ENCODE peak calls at places on chromosomes 11 and 22, in five cellular contexts. One of them, this sample, is unnamed.

GRCh38 chr11:61059260-61059752 is 43.0 kb upstream of the CD5 start:
- DNase-seq in WTC11: no peak
- DNase-seq in GM12878: no peak
- DNase-seq in H1: no peak
- DNase-seq in K562: no peak
- DNase-seq in this sample: no peak

GRCh38 chr11:35404397-35404775 is 15.0 kb downstream of the SLC1A2 start:
- DNase-seq in WTC11: peak; percentile 76
- DNase-seq in GM12878: no peak
- DNase-seq in H1: no peak
- DNase-seq in K562: peak; percentile 52
- DNase-seq in this sample: peak; percentile 18

GRCh38 chr11:68870470-68870869 is 28.8 kb upstream of the CPT1A start:
- DNase-seq in WTC11: no peak
- DNase-seq in GM12878: no peak
- DNase-seq in H1: no peak
- DNase-seq in K562: peak; percentile 29
- DNase-seq in this sample: no peak

GRCh38 chr11:83222499-83222898 is 29.0 kb downstream of the ANKRD42 start:
- DNase-seq in WTC11: no peak
- DNase-seq in GM12878: no peak
- DNase-seq in H1: no peak
- DNase-seq in K562: no peak
- DNase-seq in this sample: no peak

GRCh38 chr22:17919276-17920144 is 104.9 kb downstream of the MICAL3 start:
- DNase-seq in WTC11: no peak
- DNase-seq in GM12878: no peak
- DNase-seq in H1: no peak
- DNase-seq in K562: no peak
- DNase-seq in this sample: no peak

GRCh38 chr11:1358286-1358685 is 31.4 kb upstream of the BRSK2 start:
- DNase-seq in WTC11: no peak
- DNase-seq in GM12878: no peak
- DNase-seq in H1: no peak
- DNase-seq in K562: no peak
- DNase-seq in this sample: no peak

GRCh38 chr22:21726650-21727049 is 8.9 kb downstream of the YPEL1 start:
- DNase-seq in WTC11: peak; percentile 72
- DNase-seq in GM12878: no peak
- DNase-seq in H1: peak; percentile 36
- DNase-seq in K562: peak; percentile 94
- DNase-seq in this sample: peak; percentile 57

GRCh38 chr11:69360606-69361005 is 66.7 kb downstream of the MYEOV start:
- DNase-seq in WTC11: no peak
- DNase-seq in GM12878: no peak
- DNase-seq in H1: no peak
- DNase-seq in K562: no peak
- DNase-seq in this sample: no peak

GRCh38 chr22:31951201-31952093 is 7.1 kb downstream of the YWHAH start:
- DNase-seq in WTC11: no peak
- DNase-seq in GM12878: no peak
- DNase-seq in H1: no peak
- DNase-seq in K562: no peak
- DNase-seq in this sample: no peak

GRCh38 chr22:28882545-28882877 is 861 bp upstream of the ZNRF3 start:
- DNase-seq in WTC11: no peak
- DNase-seq in GM12878: no peak
- DNase-seq in H1: no peak
- DNase-seq in K562: peak; percentile 66
- DNase-seq in this sample: no peak

GRCh38 chr11:20544536-20545237 is 54.7 kb upstream of the SLC6A5 start:
- DNase-seq in WTC11: peak; percentile 18
- DNase-seq in GM12878: no peak
- DNase-seq in H1: no peak
- DNase-seq in K562: no peak
- DNase-seq in this sample: no peak

GRCh38 chr11:93646399-93646798 is 15.1 kb upstream of the CEP295 start:
- DNase-seq in WTC11: no peak
- DNase-seq in GM12878: no peak
- DNase-seq in H1: no peak
- DNase-seq in K562: no peak
- DNase-seq in this sample: no peak

GRCh38 chr22:50678218-50678650 is 5.6 kb downstream of the SHANK3 start:
- DNase-seq in WTC11: no peak
- DNase-seq in GM12878: no peak
- DNase-seq in H1: no peak
- DNase-seq in K562: no peak
- DNase-seq in this sample: no peak

GRCh38 chr11:102760355-102761035 is 19.9 kb downstream of the MMP10 start:
- DNase-seq in WTC11: no peak
- DNase-seq in GM12878: no peak
- DNase-seq in H1: no peak
- DNase-seq in K562: no peak
- DNase-seq in this sample: no peak

GRCh38 chr11:44572884-44573283 is 7.4 kb downstream of the CD82 start:
- DNase-seq in WTC11: peak; percentile 66
- DNase-seq in GM12878: no peak
- DNase-seq in H1: no peak
- DNase-seq in K562: no peak
- DNase-seq in this sample: no peak

GRCh38 chr22:20920881-20921203 is 3.6 kb downstream of the CRKL start:
- DNase-seq in WTC11: no peak
- DNase-seq in GM12878: no peak
- DNase-seq in H1: no peak
- DNase-seq in K562: no peak
- DNase-seq in this sample: no peak

GRCh38 chr11:70338594-70338993 is 59.7 kb upstream of the CTTN start:
- DNase-seq in WTC11: no peak
- DNase-seq in GM12878: no peak
- DNase-seq in H1: no peak
- DNase-seq in K562: no peak
- DNase-seq in this sample: no peak

GRCh38 chr11:11391796-11392195 is 38.7 kb upstream of the CSNK2A3 start:
- DNase-seq in WTC11: no peak
- DNase-seq in GM12878: no peak
- DNase-seq in H1: no peak
- DNase-seq in K562: no peak
- DNase-seq in this sample: no peak

GRCh38 chr22:44142421-44143116 is 38.2 kb upstream of the PARVG start:
- DNase-seq in WTC11: no peak
- DNase-seq in GM12878: no peak
- DNase-seq in H1: no peak
- DNase-seq in K562: no peak
- DNase-seq in this sample: no peak

DNA sequence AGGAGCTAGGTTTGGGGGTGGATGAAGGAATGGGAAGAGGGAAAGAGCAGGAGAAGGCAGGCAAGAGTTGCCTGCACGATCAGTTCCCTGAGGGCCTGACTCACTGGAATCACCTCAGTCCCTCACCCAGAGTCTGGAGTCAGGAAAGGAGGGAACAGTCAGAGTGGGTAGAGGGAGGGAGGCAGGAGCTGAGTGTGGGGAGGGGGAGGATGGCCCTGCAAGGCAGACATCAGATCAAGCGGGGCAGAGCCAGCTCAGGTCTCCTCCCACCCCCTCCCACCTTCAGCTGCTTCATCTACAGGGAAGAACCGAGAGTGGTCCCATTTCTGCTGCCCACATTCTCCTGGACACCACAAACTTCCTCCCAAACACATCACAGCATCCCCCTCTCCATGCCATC is 58.9 kb downstream of the PDE2A start:
- DNase-seq in WTC11: no peak
- DNase-seq in GM12878: no peak
- DNase-seq in H1: no peak
- DNase-seq in K562: no peak
- DNase-seq in this sample: no peak
- TF ChIP-seq MAX in WTC11: no peak
- TF ChIP-seq MAX in GM12878: no peak
- TF ChIP-seq MAX in H1: no peak
- TF ChIP-seq MAX in K562: no peak
- TF ChIP-seq MAX in this sample: no peak

DNA sequence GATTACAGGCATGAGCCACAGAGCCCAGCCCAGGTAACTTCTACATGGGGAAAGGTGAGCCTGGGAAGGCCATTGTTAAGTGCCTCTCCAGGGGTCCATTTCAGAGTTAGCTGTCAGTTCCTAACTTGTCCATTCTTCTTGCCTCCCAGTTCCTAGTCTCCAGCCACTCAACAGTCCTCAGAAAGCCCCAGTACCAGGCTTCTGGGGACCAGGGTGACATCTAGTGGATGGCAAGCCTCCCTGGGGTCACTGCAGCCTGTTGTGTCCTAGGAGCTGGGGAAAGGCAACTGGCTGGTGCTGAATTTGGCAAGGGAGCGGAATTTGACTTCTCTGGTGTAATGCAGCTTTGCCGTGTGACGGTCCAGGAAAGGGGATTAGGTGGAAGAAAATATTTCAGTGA is 2.1 kb downstream of the LGALS12 start:
- DNase-seq in WTC11: peak; percentile 68
- DNase-seq in GM12878: no peak
- DNase-seq in H1: peak; percentile 54
- DNase-seq in K562: peak; percentile 82
- DNase-seq in this sample: peak; percentile 64
- TF ChIP-seq ATF2 in WTC11: no peak
- TF ChIP-seq ATF2 in GM12878: no peak
- TF ChIP-seq ATF2 in H1: no peak
- TF ChIP-seq ATF2 in K562: no peak
- TF ChIP-seq ATF2 in this sample: no peak

GRCh38 chr11:130670200-130670599 is 221.8 kb downstream of the ADAMTS15 start:
- DNase-seq in WTC11: no peak
- DNase-seq in GM12878: no peak
- DNase-seq in H1: no peak
- DNase-seq in K562: no peak
- DNase-seq in this sample: no peak

GRCh38 chr11:130671801-130672700 is 223.6 kb downstream of the ADAMTS15 start:
- DNase-seq in WTC11: peak; percentile 23
- DNase-seq in GM12878: no peak
- DNase-seq in H1: no peak
- DNase-seq in K562: no peak
- DNase-seq in this sample: no peak

GRCh38 chr11:130668751-130669150 is 220.3 kb downstream of the ADAMTS15 start:
- DNase-seq in WTC11: no peak
- DNase-seq in GM12878: no peak
- DNase-seq in H1: no peak
- DNase-seq in K562: no peak
- DNase-seq in this sample: no peak

DNA sequence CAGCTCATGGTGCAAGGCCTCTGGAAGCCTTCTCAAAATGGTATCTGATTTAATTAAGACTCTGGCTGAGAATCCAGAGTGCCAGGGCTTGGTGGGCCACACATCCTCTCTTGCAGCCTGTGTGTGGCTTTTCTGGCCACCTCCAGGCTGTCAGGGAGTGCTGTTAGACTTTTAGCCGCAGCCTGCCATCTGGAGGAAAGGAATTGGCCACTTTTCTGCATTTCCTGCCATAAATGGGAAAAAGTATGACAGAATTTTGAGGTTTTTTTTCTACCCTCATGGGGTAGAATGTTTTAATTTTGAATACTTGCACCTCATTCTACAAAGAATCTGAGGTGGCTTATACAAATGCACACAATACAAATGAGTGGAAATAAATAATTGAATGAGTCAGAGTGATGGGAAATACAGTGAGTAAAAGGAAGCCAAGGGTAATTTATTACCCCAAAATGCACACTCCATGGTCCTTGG is 218.4 kb downstream of the ADAMTS15 start:
- DNase-seq in WTC11: no peak
- DNase-seq in GM12878: no peak
- DNase-seq in H1: no peak
- DNase-seq in K562: no peak
- DNase-seq in this sample: no peak
- TF ChIP-seq MAX in WTC11: no peak
- TF ChIP-seq MAX in GM12878: no peak
- TF ChIP-seq MAX in H1: no peak
- TF ChIP-seq MAX in K562: no peak
- TF ChIP-seq MAX in this sample: no peak

GRCh38 chr11:100925935-100926334 is 203.7 kb downstream of the PGR start:
- DNase-seq in WTC11: no peak
- DNase-seq in GM12878: peak; percentile 61
- DNase-seq in H1: no peak
- DNase-seq in K562: peak; percentile 21
- DNase-seq in this sample: no peak
- TF ChIP-seq ATF2 in WTC11: no peak
- TF ChIP-seq ATF2 in GM12878: peak; percentile 67
- TF ChIP-seq ATF2 in H1: no peak
- TF ChIP-seq ATF2 in K562: no peak
- TF ChIP-seq ATF2 in this sample: no peak

DNA sequence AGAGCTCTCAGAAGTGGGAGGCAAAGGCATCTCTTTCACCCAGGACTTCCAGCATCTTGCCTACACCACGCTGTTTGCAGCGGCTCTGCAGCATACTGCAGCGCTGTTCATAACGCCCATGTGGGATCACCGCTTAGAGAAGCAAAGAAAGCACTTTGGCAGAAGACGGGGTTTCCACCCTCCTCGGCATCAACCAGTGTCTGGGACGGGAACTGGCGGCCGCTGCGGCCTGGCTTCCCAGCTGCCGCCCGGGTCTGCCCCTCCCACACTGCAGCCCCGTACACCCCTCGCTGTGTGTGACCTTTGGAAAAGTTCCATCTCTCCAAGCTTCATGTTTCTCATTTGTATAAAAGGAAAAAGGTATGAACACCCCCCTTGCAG is 542 bp upstream of the TIRAP start:
- DNase-seq in WTC11: peak; percentile 57
- DNase-seq in GM12878: no peak
- DNase-seq in H1: no peak
- DNase-seq in K562: no peak
- DNase-seq in this sample: peak; percentile 18
- TF ChIP-seq MAX in WTC11: no peak
- TF ChIP-seq MAX in GM12878: no peak
- TF ChIP-seq MAX in H1: peak; percentile 28
- TF ChIP-seq MAX in K562: no peak
- TF ChIP-seq MAX in this sample: no peak

DNA sequence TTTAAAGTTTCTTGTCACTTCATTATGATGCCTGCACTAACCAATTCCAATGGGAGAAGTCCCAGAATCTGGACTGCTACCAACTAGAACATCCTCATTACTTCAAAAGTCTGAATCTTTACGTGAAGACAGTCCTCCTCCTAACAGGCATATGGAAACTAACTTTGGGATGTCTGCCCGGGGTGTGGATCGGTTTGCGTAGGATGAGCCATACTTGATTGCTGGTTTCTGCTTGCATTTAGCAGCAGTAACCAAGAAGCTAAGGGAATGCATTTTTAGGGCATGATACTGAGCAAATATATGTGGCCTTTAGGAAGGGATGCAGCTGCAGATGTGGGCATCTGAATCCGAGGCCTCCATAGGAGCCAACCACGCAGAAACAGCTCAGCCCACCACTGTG is 177.0 kb downstream of the LRRC4C start:
- DNase-seq in WTC11: no peak
- DNase-seq in GM12878: no peak
- DNase-seq in H1: no peak
- DNase-seq in K562: no peak
- DNase-seq in this sample: no peak
- TF ChIP-seq ATF2 in WTC11: no peak
- TF ChIP-seq ATF2 in GM12878: no peak
- TF ChIP-seq ATF2 in H1: no peak
- TF ChIP-seq ATF2 in K562: no peak
- TF ChIP-seq ATF2 in this sample: no peak

This sample was measured in HepG2.